ENCODE peak calls at places on chromosome 7, in five cellular contexts. Y, T, N, D and Z are unnamed samples.
A peak's percentile ranks its signal among the peaks of the same experiment; 100 is the strongest.

GRCh38 chr7:18421297-18422004 is 74.1 kb upstream of the HDAC9 start:
- DNase-seq in N (no peak), Y (no peak), D (no peak), T (no peak), Z (no peak)

GRCh38 chr7:132708501-132708900 is 132.2 kb upstream of the PLXNA4 start:
- DNase-seq in D (no peak), Y (no peak), N (no peak), T (no peak), Z (no peak)

GRCh38 chr7:378551-379455 is 88.8 kb downstream of the FOXL3 start:
- DNase-seq in N (peak; percentile 7), D (no peak), T (no peak), Y (no peak), Z (no peak)

GRCh38 chr7:139676390-139676789 is 101.4 kb downstream of the HIPK2 start:
- DNase-seq in T (no peak), N (no peak), Y (no peak), D (no peak), Z (no peak)

GRCh38 chr7:131459256-131459655 is 97.2 kb downstream of the PODXL start:
- DNase-seq in N (no peak), D (no peak), T (no peak), Y (no peak), Z (no peak)

GRCh38 chr7:131302876-131303707 is 24.6 kb upstream of the MKLN1 start:
- DNase-seq in T (no peak), N (no peak), Y (no peak), D (no peak), Z (no peak)

GRCh38 chr7:28435732-28436378 is 23.5 kb downstream of the CREB5 start:
- DNase-seq in T (no peak), Y (no peak), D (no peak), N (no peak), Z (no peak)

GRCh38 chr7:116777613-116778380 is 84.6 kb upstream of the CAPZA2 start:
- DNase-seq in T (no peak), D (no peak), N (no peak), Y (no peak), Z (no peak)

GRCh38 chr7:135558337-135558767 is 635 bp downstream of the NUP205 start:
- DNase-seq in T (no peak), Y (peak; percentile 44), N (no peak), D (peak; percentile 68), Z (peak; percentile 28)

GRCh38 chr7:147015999-147016398 is 899.4 kb downstream of the CNTNAP2 start:
- DNase-seq in D (no peak), T (no peak), N (no peak), Y (no peak), Z (no peak)

GRCh38 chr7:117047496-117047895 is 94.2 kb downstream of the ST7 start:
- DNase-seq in D (no peak), T (no peak), Y (no peak), N (no peak), Z (no peak)

GRCh38 chr7:38840736-38841460 is 68.1 kb downstream of the VPS41 start:
- DNase-seq in D (no peak), Y (no peak), T (no peak), N (no peak), Z (no peak)

GRCh38 chr7:46839651-46840050 is 742.3 kb downstream of the TNS3 start:
- DNase-seq in N (no peak), Y (no peak), T (no peak), D (no peak), Z (no peak)

GRCh38 chr7:34091330-34091917 is 186.1 kb downstream of the BMPER start:
- DNase-seq in D (peak; percentile 17), Y (no peak), N (no peak), T (no peak), Z (no peak)

GRCh38 chr7:74029991-74030415 is 2.0 kb downstream of the ELN start:
- DNase-seq in D (peak; percentile 43), N (no peak), T (no peak), Y (no peak), Z (no peak)

GRCh38 chr7:17770710-17771375 is 169.5 kb downstream of the SNX13 start:
- DNase-seq in Y (no peak), N (no peak), D (no peak), T (no peak), Z (no peak)

GRCh38 chr7:42714361-42714760 is 197.5 kb downstream of the C7orf25 start:
- DNase-seq in T (no peak), Y (no peak), D (no peak), N (no peak), Z (no peak)

GRCh38 chr7:37110641-37111421 is 337.8 kb downstream of the ELMO1 start:
- DNase-seq in D (no peak), N (no peak), T (no peak), Y (no peak), Z (no peak)

GRCh38 chr7:95865716-95866371 is 93.5 kb downstream of the DYNC1I1 start:
- DNase-seq in N (no peak), D (no peak), Y (no peak), T (no peak), Z (no peak)

GRCh38 chr7:149495785-149496641 is 1.6 kb downstream of the ZNF746 start:
- DNase-seq in D (peak; percentile 36), N (no peak), T (no peak), Y (no peak), Z (peak; percentile 12)

GRCh38 chr7:22417349-22417748 is 60.4 kb upstream of the RAPGEF5 start:
- DNase-seq in D (no peak), T (no peak), N (no peak), Y (no peak), Z (no peak)

GRCh38 chr7:132773527-132773956 is 197.3 kb upstream of the PLXNA4 start:
- DNase-seq in Y (no peak), T (no peak), N (no peak), D (no peak), Z (no peak)

GRCh38 chr7:142477079-142477651 is 219.3 kb upstream of the PRSS58 start:
- DNase-seq in T (no peak), N (no peak), Y (no peak), D (no peak), Z (no peak)

GRCh38 chr7:122430710-122431109 is 126.2 kb upstream of the FEZF1 start:
- DNase-seq in D (no peak), Y (no peak), T (no peak), N (no peak), Z (no peak)

GRCh38 chr7:11228515-11228914 is 254.8 kb downstream of the PHF14 start:
- DNase-seq in D (peak; percentile 85), N (no peak), T (no peak), Y (no peak), Z (peak; percentile 90)

GRCh38 chr7:128211626-128212025 is 29.5 kb upstream of the LEP start:
- DNase-seq in D (no peak), Y (no peak), N (no peak), T (no peak), Z (no peak)